ENCODE peak calls at places on chromosomes 3 and 15, in six cellular contexts. One of them, this sample, is unnamed.

GRCh38 chr3:157533298-157533870 is 30.2 kb upstream of the VEPH1 start:
- ATAC-seq in GM12878: no peak
- ATAC-seq in HCT116: no peak
- ATAC-seq in HepG2: no peak
- ATAC-seq in K562: peak
- ATAC-seq in upper lobe of left lung: no peak
- ATAC-seq in this sample: no peak

GRCh38 chr15:57732526-57733331 is 26.2 kb downstream of the POLR2M start:
- ATAC-seq in GM12878: peak
- ATAC-seq in HCT116: peak
- ATAC-seq in HepG2: peak
- ATAC-seq in K562: peak
- ATAC-seq in upper lobe of left lung: peak
- ATAC-seq in this sample: no peak

GRCh38 chr3:39226106-39226741 is 33.8 kb upstream of the XIRP1 start:
- ATAC-seq in GM12878: peak
- ATAC-seq in HCT116: no peak
- ATAC-seq in HepG2: no peak
- ATAC-seq in K562: no peak
- ATAC-seq in upper lobe of left lung: no peak
- ATAC-seq in this sample: peak

GRCh38 chr3:172749201-172749965 is 1.1 kb upstream of the ECT2 start:
- ATAC-seq in GM12878: no peak
- ATAC-seq in HCT116: peak
- ATAC-seq in HepG2: peak
- ATAC-seq in K562: no peak
- ATAC-seq in upper lobe of left lung: peak
- ATAC-seq in this sample: peak

GRCh38 chr15:74983725-74984231 is 11.6 kb upstream of the SCAMP5 start:
- ATAC-seq in GM12878: peak
- ATAC-seq in HCT116: no peak
- ATAC-seq in HepG2: no peak
- ATAC-seq in K562: no peak
- ATAC-seq in upper lobe of left lung: peak
- ATAC-seq in this sample: no peak

GRCh38 chr3:7658294-7658693 is 797.4 kb downstream of the GRM7 start:
- ATAC-seq in GM12878: no peak
- ATAC-seq in HCT116: no peak
- ATAC-seq in HepG2: no peak
- ATAC-seq in K562: no peak
- ATAC-seq in upper lobe of left lung: peak
- ATAC-seq in this sample: no peak

GRCh38 chr3:125154800-125155269 is 57.7 kb downstream of the SLC12A8 start:
- ATAC-seq in GM12878: peak
- ATAC-seq in HCT116: no peak
- ATAC-seq in HepG2: no peak
- ATAC-seq in K562: peak
- ATAC-seq in upper lobe of left lung: peak
- ATAC-seq in this sample: no peak

GRCh38 chr3:54776601-54777000 is 151.3 kb downstream of the LRTM1 start:
- ATAC-seq in GM12878: no peak
- ATAC-seq in HCT116: no peak
- ATAC-seq in HepG2: no peak
- ATAC-seq in K562: no peak
- ATAC-seq in upper lobe of left lung: no peak
- ATAC-seq in this sample: no peak

GRCh38 chr3:46549989-46550388 is 16.1 kb downstream of the LRRC2 start:
- ATAC-seq in GM12878: no peak
- ATAC-seq in HCT116: no peak
- ATAC-seq in HepG2: no peak
- ATAC-seq in K562: peak
- ATAC-seq in upper lobe of left lung: no peak
- ATAC-seq in this sample: no peak

GRCh38 chr3:31077021-31077601 is 182.7 kb upstream of the GADL1 start:
- ATAC-seq in GM12878: peak
- ATAC-seq in HCT116: peak
- ATAC-seq in HepG2: no peak
- ATAC-seq in K562: peak
- ATAC-seq in upper lobe of left lung: no peak
- ATAC-seq in this sample: no peak

GRCh38 chr3:34364345-34364744 is 565.9 kb downstream of the PDCD6IP start:
- ATAC-seq in GM12878: no peak
- ATAC-seq in HCT116: no peak
- ATAC-seq in HepG2: no peak
- ATAC-seq in K562: no peak
- ATAC-seq in upper lobe of left lung: peak
- ATAC-seq in this sample: no peak

GRCh38 chr3:125443923-125444322 is 68.8 kb upstream of the ZNF148 start:
- ATAC-seq in GM12878: no peak
- ATAC-seq in HCT116: no peak
- ATAC-seq in HepG2: no peak
- ATAC-seq in K562: no peak
- ATAC-seq in upper lobe of left lung: peak
- ATAC-seq in this sample: no peak

DNA sequence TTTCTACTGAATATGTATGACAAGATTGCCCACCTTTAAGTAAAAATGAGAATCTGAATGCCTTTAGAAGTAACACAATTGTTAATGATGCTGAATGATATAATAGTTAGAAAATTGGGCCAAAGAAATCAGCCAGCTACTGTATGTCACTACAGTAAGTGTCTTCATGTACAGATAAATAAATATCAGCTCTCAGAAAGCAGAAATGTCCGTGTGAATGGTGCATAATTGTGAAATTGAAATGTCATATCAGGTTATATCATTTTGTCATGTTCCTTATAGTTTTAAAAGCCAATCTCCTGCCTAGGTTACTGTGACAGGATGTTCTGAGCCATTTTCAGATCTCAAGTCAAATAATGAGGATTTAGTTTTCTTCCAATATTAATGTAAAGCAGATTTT is 90.6 kb upstream of the SNTN start:
- ATAC-seq in GM12878: no peak
- ATAC-seq in HCT116: no peak
- ATAC-seq in HepG2: no peak
- ATAC-seq in K562: no peak
- ATAC-seq in upper lobe of left lung: no peak
- ATAC-seq in this sample: no peak
- TF ChIP-seq POLR2AphosphoS5 in GM12878: no peak
- TF ChIP-seq POLR2AphosphoS5 in HCT116: no peak
- TF ChIP-seq POLR2AphosphoS5 in HepG2: no peak
- TF ChIP-seq POLR2AphosphoS5 in K562: no peak
- TF ChIP-seq POLR2AphosphoS5 in upper lobe of left lung: no peak
- TF ChIP-seq POLR2AphosphoS5 in this sample: no peak

GRCh38 chr3:56914646-56915045 is 112.9 kb upstream of the ARHGEF3 start:
- ATAC-seq in GM12878: peak
- ATAC-seq in HCT116: no peak
- ATAC-seq in HepG2: no peak
- ATAC-seq in K562: no peak
- ATAC-seq in upper lobe of left lung: no peak
- ATAC-seq in this sample: no peak

GRCh38 chr3:56916697-56917336 is 115.1 kb upstream of the ARHGEF3 start:
- ATAC-seq in GM12878: peak
- ATAC-seq in HCT116: no peak
- ATAC-seq in HepG2: no peak
- ATAC-seq in K562: no peak
- ATAC-seq in upper lobe of left lung: no peak
- ATAC-seq in this sample: no peak

GRCh38 chr3:56917337-56917697 is 115.6 kb upstream of the ARHGEF3 start:
- ATAC-seq in GM12878: no peak
- ATAC-seq in HCT116: no peak
- ATAC-seq in HepG2: no peak
- ATAC-seq in K562: no peak
- ATAC-seq in upper lobe of left lung: no peak
- ATAC-seq in this sample: no peak

GRCh38 chr3:56917740-56918568 is 116.2 kb upstream of the ARHGEF3 start:
- ATAC-seq in GM12878: peak
- ATAC-seq in HCT116: no peak
- ATAC-seq in HepG2: no peak
- ATAC-seq in K562: no peak
- ATAC-seq in upper lobe of left lung: peak
- ATAC-seq in this sample: no peak

DNA sequence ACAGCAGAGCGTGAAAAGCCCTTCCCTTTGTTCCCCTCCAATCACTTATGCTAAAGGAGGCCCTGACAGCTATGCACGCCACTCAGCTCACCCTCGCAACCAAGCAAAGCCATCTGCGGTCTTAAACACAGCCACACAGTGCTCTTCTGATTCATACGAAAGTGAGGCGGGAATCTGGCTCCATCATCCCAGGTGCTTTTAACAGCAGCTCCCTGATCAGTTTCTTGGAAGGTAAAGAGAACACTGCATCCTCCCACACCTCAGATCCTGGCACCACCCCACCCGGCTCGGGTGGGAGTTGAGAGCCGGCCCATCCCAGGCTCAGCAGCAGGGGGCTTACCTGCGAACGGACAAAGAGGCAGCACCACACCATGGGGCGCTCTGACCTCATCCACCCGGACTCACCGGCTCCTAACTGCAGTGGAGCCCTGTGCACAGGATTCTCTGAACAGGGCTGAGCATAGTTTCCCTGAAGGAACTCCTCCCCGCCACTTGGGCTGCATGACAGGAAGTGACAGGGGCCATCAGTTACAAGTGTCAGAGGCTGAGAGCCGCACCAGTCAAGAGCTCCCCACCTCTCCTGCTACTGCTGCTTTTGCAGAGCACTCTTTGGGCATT is 114.3 kb upstream of the ARHGEF3 start:
- ATAC-seq in GM12878: peak
- ATAC-seq in HCT116: no peak
- ATAC-seq in HepG2: no peak
- ATAC-seq in K562: peak
- ATAC-seq in upper lobe of left lung: peak
- ATAC-seq in this sample: no peak
- TF ChIP-seq CTCF in GM12878: no peak
- TF ChIP-seq CTCF in HCT116: no peak
- TF ChIP-seq CTCF in HepG2: no peak
- TF ChIP-seq CTCF in K562: no peak
- TF ChIP-seq CTCF in upper lobe of left lung: no peak
- TF ChIP-seq CTCF in this sample: no peak

GRCh38 chr3:11774296-11774877 is 72.3 kb downstream of the TAMM41 start:
- ATAC-seq in GM12878: peak
- ATAC-seq in HCT116: peak
- ATAC-seq in HepG2: peak
- ATAC-seq in K562: peak
- ATAC-seq in upper lobe of left lung: no peak
- ATAC-seq in this sample: no peak

GRCh38 chr3:11768604-11769003 is 78.1 kb downstream of the TAMM41 start:
- ATAC-seq in GM12878: no peak
- ATAC-seq in HCT116: no peak
- ATAC-seq in HepG2: no peak
- ATAC-seq in K562: no peak
- ATAC-seq in upper lobe of left lung: no peak
- ATAC-seq in this sample: no peak

GRCh38 chr3:11770477-11771381 is 76.0 kb downstream of the TAMM41 start:
- ATAC-seq in GM12878: peak
- ATAC-seq in HCT116: peak
- ATAC-seq in HepG2: peak
- ATAC-seq in K562: peak
- ATAC-seq in upper lobe of left lung: peak
- ATAC-seq in this sample: peak

GRCh38 chr3:11770105-11770476 is 76.6 kb downstream of the TAMM41 start:
- ATAC-seq in GM12878: peak
- ATAC-seq in HCT116: no peak
- ATAC-seq in HepG2: peak
- ATAC-seq in K562: peak
- ATAC-seq in upper lobe of left lung: peak
- ATAC-seq in this sample: peak

DNA sequence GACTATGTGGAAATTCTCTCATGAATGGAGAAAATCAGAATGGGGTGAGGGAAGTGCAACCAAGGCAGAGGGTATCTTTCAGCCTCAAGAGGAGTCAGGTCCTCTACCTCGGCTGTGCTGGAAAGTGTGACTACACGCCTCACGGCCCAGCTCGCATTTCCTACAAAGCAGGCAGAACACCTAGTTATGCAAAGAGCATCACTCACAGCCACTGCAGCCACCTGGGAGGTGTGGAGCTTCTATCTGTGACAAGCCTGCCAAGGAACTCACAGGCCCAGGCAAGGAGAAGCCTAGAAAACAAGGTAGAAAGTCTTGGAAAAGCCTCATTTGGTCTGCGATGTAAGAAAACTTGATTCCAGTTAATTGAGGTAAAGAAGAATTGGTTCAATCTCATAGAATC is 77.0 kb downstream of the TAMM41 start:
- ATAC-seq in GM12878: no peak
- ATAC-seq in HCT116: no peak
- ATAC-seq in HepG2: no peak
- ATAC-seq in K562: no peak
- ATAC-seq in upper lobe of left lung: no peak
- ATAC-seq in this sample: no peak
- TF ChIP-seq POLR2A in GM12878: no peak
- TF ChIP-seq POLR2A in HCT116: no peak
- TF ChIP-seq POLR2A in HepG2: no peak
- TF ChIP-seq POLR2A in K562: no peak
- TF ChIP-seq POLR2A in upper lobe of left lung: no peak
- TF ChIP-seq POLR2A in this sample: no peak

GRCh38 chr3:64730651-64731050 is 42.9 kb upstream of the ADAMTS9 start:
- ATAC-seq in GM12878: no peak
- ATAC-seq in HCT116: no peak
- ATAC-seq in HepG2: no peak
- ATAC-seq in K562: no peak
- ATAC-seq in upper lobe of left lung: no peak
- ATAC-seq in this sample: no peak

GRCh38 chr3:64732570-64732969 is 44.8 kb upstream of the ADAMTS9 start:
- ATAC-seq in GM12878: no peak
- ATAC-seq in HCT116: no peak
- ATAC-seq in HepG2: no peak
- ATAC-seq in K562: no peak
- ATAC-seq in upper lobe of left lung: no peak
- ATAC-seq in this sample: no peak

GRCh38 chr3:64728994-64729393 is 41.2 kb upstream of the ADAMTS9 start:
- ATAC-seq in GM12878: no peak
- ATAC-seq in HCT116: no peak
- ATAC-seq in HepG2: no peak
- ATAC-seq in K562: no peak
- ATAC-seq in upper lobe of left lung: no peak
- ATAC-seq in this sample: no peak

GRCh38 chr3:64728428-64728827 is 40.6 kb upstream of the ADAMTS9 start:
- ATAC-seq in GM12878: no peak
- ATAC-seq in HCT116: no peak
- ATAC-seq in HepG2: no peak
- ATAC-seq in K562: no peak
- ATAC-seq in upper lobe of left lung: no peak
- ATAC-seq in this sample: no peak
- TF ChIP-seq POLR2AphosphoS5 in GM12878: no peak
- TF ChIP-seq POLR2AphosphoS5 in HCT116: no peak
- TF ChIP-seq POLR2AphosphoS5 in HepG2: no peak
- TF ChIP-seq POLR2AphosphoS5 in K562: no peak
- TF ChIP-seq POLR2AphosphoS5 in upper lobe of left lung: no peak
- TF ChIP-seq POLR2AphosphoS5 in this sample: no peak

GRCh38 chr3:66831931-66832330 is 166.2 kb upstream of the KBTBD8 start:
- ATAC-seq in GM12878: no peak
- ATAC-seq in HCT116: peak
- ATAC-seq in HepG2: no peak
- ATAC-seq in K562: no peak
- ATAC-seq in upper lobe of left lung: no peak
- ATAC-seq in this sample: no peak

GRCh38 chr3:66836363-66837152 is 161.5 kb upstream of the KBTBD8 start:
- ATAC-seq in GM12878: no peak
- ATAC-seq in HCT116: no peak
- ATAC-seq in HepG2: peak
- ATAC-seq in K562: no peak
- ATAC-seq in upper lobe of left lung: no peak
- ATAC-seq in this sample: no peak
- TF ChIP-seq CTCF in GM12878: peak
- TF ChIP-seq CTCF in HCT116: no peak
- TF ChIP-seq CTCF in HepG2: peak
- TF ChIP-seq CTCF in K562: peak
- TF ChIP-seq CTCF in upper lobe of left lung: no peak
- TF ChIP-seq CTCF in this sample: no peak